ENCODE peak calls at places on chromosomes 7 and 10, in nine cellular contexts. One of them, this sample, is unnamed.

GRCh38 chr7:116524609-116525297 is at the start of gene CAV1:
- DNase-seq in foreskin fibroblast: peak
- DNase-seq in coronary artery: peak
- DNase-seq in PC-9: peak
- DNase-seq in fibroblast of the aortic adventitia: peak
- DNase-seq in chondrocyte: peak
- DNase-seq in neural crest cell: peak
- DNase-seq in WTC11: peak
- DNase-seq in cardiac fibroblast: peak
- DNase-seq in this sample: no peak

GRCh38 chr10:131812736-131813604 is 87.8 kb upstream of the PPP2R2D start:
- DNase-seq in foreskin fibroblast: no peak
- DNase-seq in coronary artery: peak
- DNase-seq in PC-9: no peak
- DNase-seq in fibroblast of the aortic adventitia: no peak
- DNase-seq in chondrocyte: peak
- DNase-seq in neural crest cell: no peak
- DNase-seq in WTC11: no peak
- DNase-seq in cardiac fibroblast: no peak
- DNase-seq in this sample: peak

GRCh38 chr7:2038876-2039728 is 193.6 kb downstream of the MAD1L1 start:
- DNase-seq in foreskin fibroblast: no peak
- DNase-seq in coronary artery: no peak
- DNase-seq in PC-9: no peak
- DNase-seq in fibroblast of the aortic adventitia: peak
- DNase-seq in chondrocyte: peak
- DNase-seq in neural crest cell: no peak
- DNase-seq in WTC11: peak
- DNase-seq in cardiac fibroblast: peak
- DNase-seq in this sample: no peak

GRCh38 chr10:96073722-96074121 is 30.3 kb downstream of the CCNJ start:
- DNase-seq in foreskin fibroblast: peak
- DNase-seq in coronary artery: no peak
- DNase-seq in PC-9: no peak
- DNase-seq in fibroblast of the aortic adventitia: peak
- DNase-seq in chondrocyte: no peak
- DNase-seq in neural crest cell: no peak
- DNase-seq in WTC11: no peak
- DNase-seq in cardiac fibroblast: peak
- DNase-seq in this sample: no peak

GRCh38 chr7:116089293-116089692 is 58.7 kb upstream of the TFEC start:
- DNase-seq in foreskin fibroblast: peak
- DNase-seq in coronary artery: no peak
- DNase-seq in PC-9: no peak
- DNase-seq in fibroblast of the aortic adventitia: peak
- DNase-seq in chondrocyte: no peak
- DNase-seq in neural crest cell: no peak
- DNase-seq in WTC11: no peak
- DNase-seq in cardiac fibroblast: peak
- DNase-seq in this sample: no peak

GRCh38 chr10:61628199-61628874 is 34.4 kb upstream of the CABCOCO1 start:
- DNase-seq in foreskin fibroblast: peak
- DNase-seq in coronary artery: no peak
- DNase-seq in PC-9: no peak
- DNase-seq in fibroblast of the aortic adventitia: peak
- DNase-seq in chondrocyte: no peak
- DNase-seq in neural crest cell: no peak
- DNase-seq in WTC11: no peak
- DNase-seq in cardiac fibroblast: peak
- DNase-seq in this sample: no peak

GRCh38 chr10:57897611-57898010 is 370.1 kb downstream of the IPMK start:
- DNase-seq in foreskin fibroblast: no peak
- DNase-seq in coronary artery: no peak
- DNase-seq in PC-9: no peak
- DNase-seq in fibroblast of the aortic adventitia: no peak
- DNase-seq in chondrocyte: no peak
- DNase-seq in neural crest cell: no peak
- DNase-seq in WTC11: no peak
- DNase-seq in cardiac fibroblast: no peak
- DNase-seq in this sample: no peak

GRCh38 chr7:90532231-90532929 is 62.9 kb downstream of the PTTG1IP2 start:
- DNase-seq in foreskin fibroblast: no peak
- DNase-seq in coronary artery: no peak
- DNase-seq in PC-9: no peak
- DNase-seq in fibroblast of the aortic adventitia: no peak
- DNase-seq in chondrocyte: no peak
- DNase-seq in neural crest cell: no peak
- DNase-seq in WTC11: no peak
- DNase-seq in cardiac fibroblast: no peak
- DNase-seq in this sample: no peak

GRCh38 chr10:10796774-10797415 is 220.8 kb upstream of the CELF2 start:
- DNase-seq in foreskin fibroblast: no peak
- DNase-seq in coronary artery: no peak
- DNase-seq in PC-9: no peak
- DNase-seq in fibroblast of the aortic adventitia: peak
- DNase-seq in chondrocyte: no peak
- DNase-seq in neural crest cell: no peak
- DNase-seq in WTC11: no peak
- DNase-seq in cardiac fibroblast: peak
- DNase-seq in this sample: no peak

GRCh38 chr7:145850636-145851035 is 266.0 kb upstream of the CNTNAP2 start:
- DNase-seq in foreskin fibroblast: no peak
- DNase-seq in coronary artery: no peak
- DNase-seq in PC-9: no peak
- DNase-seq in fibroblast of the aortic adventitia: no peak
- DNase-seq in chondrocyte: no peak
- DNase-seq in neural crest cell: no peak
- DNase-seq in WTC11: peak
- DNase-seq in cardiac fibroblast: no peak
- DNase-seq in this sample: no peak

GRCh38 chr10:7686351-7687171 is 16.6 kb upstream of the ITIH2 start:
- DNase-seq in foreskin fibroblast: no peak
- DNase-seq in coronary artery: no peak
- DNase-seq in PC-9: no peak
- DNase-seq in fibroblast of the aortic adventitia: no peak
- DNase-seq in chondrocyte: no peak
- DNase-seq in neural crest cell: no peak
- DNase-seq in WTC11: no peak
- DNase-seq in cardiac fibroblast: no peak
- DNase-seq in this sample: no peak

GRCh38 chr10:123494409-123494808 is 171.7 kb upstream of the GPR26 start:
- DNase-seq in foreskin fibroblast: no peak
- DNase-seq in coronary artery: no peak
- DNase-seq in PC-9: no peak
- DNase-seq in fibroblast of the aortic adventitia: no peak
- DNase-seq in chondrocyte: no peak
- DNase-seq in neural crest cell: no peak
- DNase-seq in WTC11: no peak
- DNase-seq in cardiac fibroblast: no peak
- DNase-seq in this sample: no peak

GRCh38 chr10:11823122-11823988 is at the start of gene PROSER2:
- DNase-seq in foreskin fibroblast: peak
- DNase-seq in coronary artery: no peak
- DNase-seq in PC-9: peak
- DNase-seq in fibroblast of the aortic adventitia: peak
- DNase-seq in chondrocyte: no peak
- DNase-seq in neural crest cell: peak
- DNase-seq in WTC11: peak
- DNase-seq in cardiac fibroblast: peak
- DNase-seq in this sample: no peak

GRCh38 chr10:87675396-87676376 is 16.0 kb downstream of the PAPSS2 start:
- DNase-seq in foreskin fibroblast: peak
- DNase-seq in coronary artery: no peak
- DNase-seq in PC-9: no peak
- DNase-seq in fibroblast of the aortic adventitia: peak
- DNase-seq in chondrocyte: no peak
- DNase-seq in neural crest cell: no peak
- DNase-seq in WTC11: no peak
- DNase-seq in cardiac fibroblast: peak
- DNase-seq in this sample: no peak

GRCh38 chr10:89891006-89891405 is 189.6 kb downstream of the KIF20B start:
- DNase-seq in foreskin fibroblast: peak
- DNase-seq in coronary artery: no peak
- DNase-seq in PC-9: no peak
- DNase-seq in fibroblast of the aortic adventitia: no peak
- DNase-seq in chondrocyte: no peak
- DNase-seq in neural crest cell: no peak
- DNase-seq in WTC11: no peak
- DNase-seq in cardiac fibroblast: peak
- DNase-seq in this sample: no peak

GRCh38 chr10:8331896-8332729 is 277.6 kb downstream of the GATA3 start:
- DNase-seq in foreskin fibroblast: peak
- DNase-seq in coronary artery: no peak
- DNase-seq in PC-9: peak
- DNase-seq in fibroblast of the aortic adventitia: peak
- DNase-seq in chondrocyte: no peak
- DNase-seq in neural crest cell: peak
- DNase-seq in WTC11: peak
- DNase-seq in cardiac fibroblast: peak
- DNase-seq in this sample: no peak

GRCh38 chr7:6268909-6269306 is 3.5 kb downstream of the CYTH3 start:
- DNase-seq in foreskin fibroblast: no peak
- DNase-seq in coronary artery: no peak
- DNase-seq in PC-9: no peak
- DNase-seq in fibroblast of the aortic adventitia: no peak
- DNase-seq in chondrocyte: no peak
- DNase-seq in neural crest cell: no peak
- DNase-seq in WTC11: peak
- DNase-seq in cardiac fibroblast: no peak
- DNase-seq in this sample: no peak

GRCh38 chr10:109852004-109852717 is 71.2 kb downstream of the XPNPEP1 start:
- DNase-seq in foreskin fibroblast: peak
- DNase-seq in coronary artery: peak
- DNase-seq in PC-9: peak
- DNase-seq in fibroblast of the aortic adventitia: peak
- DNase-seq in chondrocyte: no peak
- DNase-seq in neural crest cell: peak
- DNase-seq in WTC11: peak
- DNase-seq in cardiac fibroblast: peak
- DNase-seq in this sample: peak

DNA sequence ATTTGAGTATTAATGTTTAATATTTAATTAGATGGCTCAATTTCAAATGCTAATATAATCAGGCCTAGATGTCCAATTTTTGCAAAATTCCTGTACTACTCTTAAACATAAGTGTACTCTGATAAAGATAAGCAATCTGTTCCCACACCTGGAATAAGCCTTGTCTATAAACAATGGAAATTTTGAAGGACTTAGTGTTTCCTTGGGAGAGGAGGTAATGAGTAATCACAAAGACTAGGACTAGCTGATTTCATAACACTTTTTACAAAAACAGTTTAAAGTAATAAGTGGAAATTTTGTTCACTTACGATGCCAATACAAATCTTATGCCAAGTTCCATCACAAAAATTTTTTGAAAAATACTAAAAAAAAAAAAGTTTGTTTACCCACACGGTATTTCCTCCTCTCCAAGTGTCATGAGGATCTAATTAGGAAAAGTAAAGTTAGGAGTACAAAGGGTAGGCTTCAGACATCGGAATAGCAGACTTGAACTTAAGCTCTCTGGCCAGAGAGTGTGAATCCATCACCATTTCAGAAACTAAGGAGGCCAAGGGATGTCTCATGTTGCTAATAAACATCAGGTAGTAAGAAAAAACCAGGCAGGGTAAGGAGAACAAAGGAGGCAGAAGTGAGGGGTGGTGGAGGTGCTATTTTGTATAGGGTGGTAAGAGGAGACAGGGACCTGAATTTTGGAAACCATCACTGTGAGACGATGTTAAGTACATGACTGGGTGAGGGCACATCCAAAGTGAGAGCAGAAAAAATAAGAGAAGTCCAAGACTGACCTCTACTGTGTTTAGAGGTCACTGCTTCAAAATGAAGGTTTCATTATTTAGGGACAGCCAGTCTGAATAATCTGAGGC is 61.3 kb downstream of the RAPGEF5 start:
- DNase-seq in foreskin fibroblast: peak
- DNase-seq in coronary artery: no peak
- DNase-seq in PC-9: no peak
- DNase-seq in fibroblast of the aortic adventitia: peak
- DNase-seq in chondrocyte: no peak
- DNase-seq in neural crest cell: no peak
- DNase-seq in WTC11: no peak
- DNase-seq in cardiac fibroblast: peak
- DNase-seq in this sample: no peak
- TF ChIP-seq CTCF in foreskin fibroblast: no peak
- TF ChIP-seq CTCF in coronary artery: no peak
- TF ChIP-seq CTCF in PC-9: no peak
- TF ChIP-seq CTCF in fibroblast of the aortic adventitia: peak
- TF ChIP-seq CTCF in chondrocyte: peak
- TF ChIP-seq CTCF in neural crest cell: peak
- TF ChIP-seq CTCF in WTC11: no peak
- TF ChIP-seq CTCF in cardiac fibroblast: no peak
- TF ChIP-seq CTCF in this sample: peak

DNA sequence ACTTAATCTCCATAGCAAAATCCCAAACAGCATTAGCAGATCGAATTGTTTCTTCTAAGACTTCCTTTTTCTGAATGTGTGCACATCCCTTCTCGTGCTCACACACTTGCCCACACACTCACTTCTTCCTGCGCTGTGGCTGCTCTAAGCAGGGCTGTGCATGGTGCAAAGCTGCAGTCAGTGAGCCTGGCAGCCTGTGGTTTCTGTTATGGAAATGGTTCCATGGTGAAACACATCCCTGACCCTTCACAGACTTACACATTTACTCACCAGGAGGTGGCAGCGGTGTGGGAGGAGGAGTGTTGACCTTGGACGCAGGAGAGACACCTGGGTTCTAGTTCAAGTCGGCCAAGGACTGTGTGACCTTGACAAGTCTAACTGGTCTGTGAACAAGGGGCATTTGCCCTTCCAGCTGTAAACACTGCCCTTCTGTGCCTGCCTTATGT is 24.9 kb downstream of the MTURN start:
- DNase-seq in foreskin fibroblast: peak
- DNase-seq in coronary artery: no peak
- DNase-seq in PC-9: no peak
- DNase-seq in fibroblast of the aortic adventitia: no peak
- DNase-seq in chondrocyte: no peak
- DNase-seq in neural crest cell: no peak
- DNase-seq in WTC11: no peak
- DNase-seq in cardiac fibroblast: peak
- DNase-seq in this sample: no peak
- TF ChIP-seq CTCF in foreskin fibroblast: peak
- TF ChIP-seq CTCF in coronary artery: no peak
- TF ChIP-seq CTCF in PC-9: peak
- TF ChIP-seq CTCF in fibroblast of the aortic adventitia: peak
- TF ChIP-seq CTCF in chondrocyte: peak
- TF ChIP-seq CTCF in neural crest cell: peak
- TF ChIP-seq CTCF in WTC11: no peak
- TF ChIP-seq CTCF in cardiac fibroblast: peak
- TF ChIP-seq CTCF in this sample: no peak

GRCh38 chr10:130179640-130180039 is 43.4 kb downstream of the GLRX3 start:
- DNase-seq in foreskin fibroblast: peak
- DNase-seq in coronary artery: no peak
- DNase-seq in PC-9: peak
- DNase-seq in fibroblast of the aortic adventitia: peak
- DNase-seq in chondrocyte: no peak
- DNase-seq in neural crest cell: no peak
- DNase-seq in WTC11: peak
- DNase-seq in cardiac fibroblast: peak
- DNase-seq in this sample: no peak
- TF ChIP-seq CTCF in foreskin fibroblast: peak
- TF ChIP-seq CTCF in coronary artery: no peak
- TF ChIP-seq CTCF in PC-9: peak
- TF ChIP-seq CTCF in fibroblast of the aortic adventitia: peak
- TF ChIP-seq CTCF in chondrocyte: peak
- TF ChIP-seq CTCF in neural crest cell: peak
- TF ChIP-seq CTCF in WTC11: no peak
- TF ChIP-seq CTCF in cardiac fibroblast: peak
- TF ChIP-seq CTCF in this sample: peak

GRCh38 chr7:67618569-67619543 is 622.2 kb downstream of the TYW1 start:
- DNase-seq in foreskin fibroblast: no peak
- DNase-seq in coronary artery: no peak
- DNase-seq in PC-9: no peak
- DNase-seq in fibroblast of the aortic adventitia: no peak
- DNase-seq in chondrocyte: no peak
- DNase-seq in neural crest cell: no peak
- DNase-seq in WTC11: peak
- DNase-seq in cardiac fibroblast: no peak
- DNase-seq in this sample: no peak
- TF ChIP-seq CTCF in foreskin fibroblast: no peak
- TF ChIP-seq CTCF in coronary artery: no peak
- TF ChIP-seq CTCF in PC-9: no peak
- TF ChIP-seq CTCF in fibroblast of the aortic adventitia: no peak
- TF ChIP-seq CTCF in chondrocyte: peak
- TF ChIP-seq CTCF in neural crest cell: no peak
- TF ChIP-seq CTCF in WTC11: no peak
- TF ChIP-seq CTCF in cardiac fibroblast: no peak
- TF ChIP-seq CTCF in this sample: peak

This sample was measured in type B pancreatic cell.